ENCODE peak calls at places on chromosomes 11 and 22, in six cellular contexts. H is cardiac muscle cell, J is heart left ventricle, V is astrocyte of the cerebellum, K is astrocyte, Y is astrocyte of the spinal cord. P is an unnamed sample.

GRCh38 chr11:116787436-116787785 is 412 bp downstream of the ZPR1 start:
- DNase-seq in H (no peak), J (no peak), V (no peak), K (no peak), Y (no peak), P (no peak)

GRCh38 chr22:39348909-39349505 is 784 bp upstream of the SYNGR1 start:
- DNase-seq in H (no peak), J (peak), V (no peak), K (no peak), Y (no peak), P (no peak)

GRCh38 chr11:69207165-69207889 is 51.6 kb downstream of the SMIM38 start:
- DNase-seq in H (no peak), J (no peak), V (no peak), K (no peak), Y (no peak), P (no peak)

GRCh38 chr11:116179346-116179850 is 593.4 kb downstream of the BUD13 start:
- DNase-seq in H (no peak), J (no peak), V (no peak), K (no peak), Y (no peak), P (no peak)

GRCh38 chr22:18076060-18076497 is 1.7 kb upstream of the PEX26 start:
- DNase-seq in H (peak), J (peak), V (peak), K (peak), Y (peak), P (no peak)

GRCh38 chr11:2085251-2086066 is 53.7 kb downstream of the IGF2 start:
- DNase-seq in H (no peak), J (no peak), V (no peak), K (no peak), Y (no peak), P (no peak)

GRCh38 chr11:62489204-62489603 is 57.4 kb downstream of the AHNAK start:
- DNase-seq in H (no peak), J (no peak), V (no peak), K (peak), Y (no peak), P (no peak)

GRCh38 chr22:19515654-19516377 is 8.4 kb downstream of the CLDN5 start:
- DNase-seq in H (no peak), J (no peak), V (no peak), K (no peak), Y (no peak), P (no peak)

GRCh38 chr11:82474876-82475275 is 258.8 kb downstream of the FAM181B start:
- DNase-seq in H (no peak), J (no peak), V (no peak), K (no peak), Y (no peak), P (no peak)

GRCh38 chr11:28559497-28559896 is 451.3 kb downstream of the METTL15 start:
- DNase-seq in H (peak), J (no peak), V (peak), K (peak), Y (peak), P (no peak)

GRCh38 chr11:22405377-22405776 is 67.2 kb downstream of the SLC17A6 start:
- DNase-seq in H (no peak), J (no peak), V (no peak), K (no peak), Y (no peak), P (no peak)

GRCh38 chr11:69587454-69588081 is 53.4 kb upstream of the CCND1 start:
- DNase-seq in H (peak), J (no peak), V (no peak), K (peak), Y (peak), P (no peak)

GRCh38 chr11:74783241-74783871 is 34.7 kb downstream of the RNF169 start:
- DNase-seq in H (peak), J (no peak), V (no peak), K (peak), Y (peak), P (no peak)

GRCh38 chr22:31446767-31447166 is 42.9 kb downstream of the EIF4ENIF1 start:
- DNase-seq in H (no peak), J (no peak), V (no peak), K (no peak), Y (no peak), P (no peak)

GRCh38 chr11:6402561-6402981 is 12.3 kb downstream of the SMPD1 start:
- DNase-seq in H (no peak), J (no peak), V (no peak), K (no peak), Y (no peak), P (no peak)

GRCh38 chr11:119788096-119788883 is 59.3 kb upstream of the NECTIN1 start:
- DNase-seq in H (no peak), J (no peak), V (no peak), K (no peak), Y (no peak), P (no peak)

GRCh38 chr22:29480512-29481264 is 670 bp downstream of the NEFH start:
- DNase-seq in H (peak), J (no peak), V (peak), K (peak), Y (peak), P (no peak)

GRCh38 chr11:14015711-14016110 is 53.2 kb downstream of the SPON1 start:
- DNase-seq in H (peak), J (no peak), V (peak), K (peak), Y (peak), P (peak)

GRCh38 chr11:75563978-75564552 is 2.0 kb downstream of the SERPINH1 start:
- DNase-seq in H (peak), J (peak), V (peak), K (peak), Y (peak), P (no peak)

GRCh38 chr22:43308451-43309235 is 34.5 kb downstream of the SCUBE1 start:
- DNase-seq in H (no peak), J (no peak), V (no peak), K (no peak), Y (no peak), P (no peak)

GRCh38 chr11:76629853-76630599 is 40.5 kb downstream of the LRRC32 start:
- DNase-seq in H (peak), J (peak), V (no peak), K (no peak), Y (no peak), P (no peak)

GRCh38 chr11:72621008-72621610 is 53.1 kb downstream of the PDE2A start:
- DNase-seq in H (no peak), J (no peak), V (no peak), K (no peak), Y (no peak), P (no peak)
- H3K4me3 ChIP-seq in H (no peak), J (no peak), V (no peak), K (no peak), Y (no peak), P (no peak)

DNA sequence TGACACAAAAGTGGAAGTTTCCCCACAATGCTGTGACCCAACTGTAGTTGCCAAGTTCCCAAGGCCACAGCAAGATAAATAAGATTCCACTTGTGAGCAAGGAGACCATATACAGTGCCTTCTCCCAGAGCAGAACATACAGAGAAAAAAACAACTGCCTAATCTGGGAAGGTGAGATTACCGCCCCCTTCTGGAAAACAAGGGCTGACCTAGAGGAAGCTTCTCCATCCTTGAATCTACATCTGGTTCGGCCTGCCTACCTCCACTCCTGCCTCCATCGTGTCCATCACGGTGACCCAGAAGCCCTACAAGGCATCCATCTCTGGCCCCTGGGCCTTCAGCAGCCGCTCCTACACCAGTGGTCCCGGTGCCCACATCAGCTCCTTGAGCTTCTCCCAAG is 6.1 kb upstream of the RNASEH2C start:
- DNase-seq in H (no peak), J (no peak), V (no peak), K (no peak), Y (no peak), P (no peak)
- TF ChIP-seq CTCF in H (peak), J (no peak), V (no peak), K (peak), Y (no peak), P (no peak)

GRCh38 chr11:85937838-85938237 is 82.7 kb downstream of the CCDC83 start:
- DNase-seq in H (no peak), J (no peak), V (no peak), K (no peak), Y (no peak), P (no peak)

GRCh38 chr11:85930879-85931366 is 75.7 kb downstream of the CCDC83 start:
- DNase-seq in H (no peak), J (no peak), V (no peak), K (no peak), Y (no peak), P (no peak)

GRCh38 chr11:85939099-85940015 is 84.2 kb downstream of the CCDC83 start:
- DNase-seq in H (no peak), J (no peak), V (no peak), K (no peak), Y (no peak), P (no peak)

GRCh38 chr11:85935751-85936150 is 80.6 kb downstream of the CCDC83 start:
- DNase-seq in H (no peak), J (no peak), V (no peak), K (no peak), Y (no peak), P (no peak)

DNA sequence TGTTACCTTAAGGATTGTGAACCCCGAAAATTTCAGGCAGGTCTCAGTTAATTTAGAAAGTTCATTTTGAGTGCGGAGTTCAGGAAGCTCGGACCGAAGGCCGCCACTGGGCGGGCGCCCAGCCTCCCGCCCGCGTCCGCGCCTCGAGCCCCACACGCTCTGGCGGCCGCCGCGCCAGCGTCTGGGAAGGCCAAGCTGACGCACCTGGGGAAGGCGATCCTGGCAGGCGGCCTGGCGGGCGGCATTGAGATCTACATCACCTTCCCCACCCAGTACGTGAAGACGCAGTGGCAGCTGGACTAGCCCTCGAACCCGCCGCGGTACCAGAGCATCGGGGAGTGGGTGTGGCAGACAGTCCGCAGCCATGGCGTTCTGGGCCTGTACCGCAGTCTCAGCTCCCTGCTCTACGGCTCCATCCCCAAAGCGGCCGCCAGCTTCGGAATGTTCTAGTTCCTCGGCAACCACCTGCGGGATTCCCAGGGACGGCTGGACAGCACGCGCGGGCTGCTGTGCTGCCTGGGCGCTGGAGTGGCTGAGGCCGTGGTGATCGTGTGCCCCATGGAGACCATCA is 79.5 kb downstream of the CCDC83 start:
- DNase-seq in H (peak), J (no peak), V (no peak), K (no peak), Y (no peak), P (no peak)
- H3K4me3 ChIP-seq in H (no peak), J (peak), V (no peak), K (no peak), Y (no peak), P (no peak)

DNA sequence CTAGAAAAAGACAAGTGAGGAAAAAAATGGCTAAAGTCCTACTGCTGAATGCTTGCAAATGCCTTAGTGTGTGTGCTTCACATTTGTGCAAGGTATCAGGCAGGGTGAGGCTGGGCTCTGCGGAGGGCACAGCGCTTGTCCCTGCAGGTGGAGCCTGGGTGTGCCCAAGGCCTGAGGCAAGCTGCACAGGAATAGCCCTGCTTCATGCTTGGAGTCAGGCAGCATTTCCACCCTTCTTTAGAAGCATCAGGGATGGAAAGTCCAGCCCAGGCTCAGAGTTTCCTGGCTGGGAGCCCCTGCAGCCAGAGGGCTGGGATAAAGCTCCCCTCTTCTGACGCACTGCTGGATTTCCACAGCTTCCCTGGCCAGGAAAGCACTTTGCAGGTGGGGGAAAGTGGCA is 63.5 kb downstream of the GALNT18 start:
- DNase-seq in H (no peak), J (peak), V (no peak), K (no peak), Y (no peak), P (no peak)
- TF ChIP-seq CTCF in H (no peak), J (no peak), V (no peak), K (no peak), Y (no peak), P (no peak)

GRCh38 chr11:67435727-67436458 is 1.6 kb downstream of the PTPRCAP start:
- DNase-seq in H (no peak), J (no peak), V (no peak), K (no peak), Y (no peak), P (no peak)

GRCh38 chr11:67434395-67434881 is 3.0 kb downstream of the PTPRCAP start:
- DNase-seq in H (no peak), J (no peak), V (no peak), K (no peak), Y (no peak), P (no peak)

GRCh38 chr11:67436459-67437081 is 912 bp downstream of the PTPRCAP start:
- DNase-seq in H (peak), J (no peak), V (no peak), K (no peak), Y (peak), P (no peak)

GRCh38 chr11:67433536-67434394 is 3.7 kb downstream of the PTPRCAP start:
- DNase-seq in H (no peak), J (no peak), V (no peak), K (no peak), Y (no peak), P (no peak)

DNA sequence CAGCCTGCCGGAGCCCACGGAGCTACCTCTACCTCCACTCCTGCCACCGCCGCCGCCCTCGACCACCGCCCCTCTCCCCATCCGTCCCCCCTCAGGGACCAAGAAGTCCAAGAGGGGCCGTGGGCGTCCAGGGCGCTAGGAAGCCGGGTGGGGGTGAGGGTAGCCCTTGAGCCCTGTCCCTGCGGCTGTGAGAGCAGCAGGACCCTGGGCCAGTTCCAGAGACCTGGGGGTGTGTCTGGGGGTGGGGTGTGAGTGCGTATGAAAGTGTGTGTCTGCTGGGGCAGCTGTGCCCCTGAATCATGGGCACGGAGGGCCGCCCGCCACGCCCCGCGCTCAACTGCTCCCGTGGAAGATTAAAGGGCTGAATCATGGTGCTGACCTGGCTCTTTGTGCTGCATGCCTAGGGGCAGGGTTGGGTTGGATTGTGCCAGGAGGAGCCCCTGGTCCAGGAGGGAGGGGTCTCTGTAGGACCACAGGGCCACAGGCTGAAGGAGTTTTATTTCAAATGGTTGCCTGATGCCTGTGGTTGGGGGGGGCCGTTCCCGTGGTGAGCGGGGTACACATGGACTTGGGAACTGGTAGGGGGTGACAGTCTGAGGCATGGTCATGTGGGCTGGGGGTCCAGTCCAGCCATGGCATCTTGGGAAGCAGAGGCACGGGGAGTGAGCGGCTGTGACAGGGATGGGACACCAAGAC is 2.3 kb downstream of the PTPRCAP start:
- DNase-seq in H (no peak), J (no peak), V (no peak), K (no peak), Y (no peak), P (no peak)
- H3K4me3 ChIP-seq in H (no peak), J (no peak), V (no peak), K (no peak), Y (no peak), P (no peak)

GRCh38 chr22:28442264-28442950 is 237.2 kb downstream of the TTC28 start:
- DNase-seq in H (peak), J (peak), V (peak), K (peak), Y (peak), P (no peak)
- TF ChIP-seq CTCF in H (peak), J (peak), V (peak), K (peak), Y (peak), P (peak)

DNA sequence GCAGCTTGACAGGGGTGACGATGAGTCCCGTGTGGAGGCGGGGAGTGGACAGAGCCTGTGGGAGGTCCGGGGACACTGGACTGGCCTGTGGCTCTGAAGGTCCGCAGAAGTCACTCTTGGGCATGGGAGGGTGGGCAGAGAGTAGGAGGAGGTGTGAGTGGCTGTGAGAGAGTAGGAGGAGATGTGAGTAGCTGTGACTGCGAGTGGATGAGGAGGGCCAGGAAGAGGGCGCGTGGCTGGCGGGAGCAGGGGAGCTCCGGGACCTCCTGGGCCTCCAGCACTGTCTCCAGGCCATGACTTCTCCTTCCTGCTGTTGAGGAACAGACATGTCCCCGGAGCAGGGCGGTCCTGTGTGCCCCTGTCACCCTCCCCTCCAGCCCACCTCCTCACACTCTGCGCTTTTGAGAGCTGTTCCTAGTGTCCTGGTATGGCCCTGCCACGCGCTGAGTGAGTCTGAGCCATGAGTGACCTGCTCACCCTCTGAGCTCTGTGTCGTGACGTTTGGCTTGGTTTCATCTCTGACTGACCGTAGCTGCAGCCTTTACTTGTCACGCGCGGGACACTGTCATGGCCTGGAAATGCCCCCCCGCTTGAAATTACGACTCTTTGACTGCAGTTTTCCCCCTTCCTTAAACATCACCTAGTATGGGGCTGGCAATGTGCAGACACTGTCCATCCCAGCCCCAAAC is 391.5 kb downstream of the TBC1D22A start:
- DNase-seq in H (no peak), J (no peak), V (no peak), K (no peak), Y (no peak), P (no peak)
- H3K4me3 ChIP-seq in H (no peak), J (peak), V (peak), K (peak), Y (no peak), P (no peak)

GRCh38 chr22:50059185-50059880 is 1.2 kb upstream of the TTLL8 start:
- DNase-seq in H (peak), J (no peak), V (no peak), K (no peak), Y (no peak), P (no peak)
- TF ChIP-seq CTCF in H (peak), J (no peak), V (no peak), K (no peak), Y (no peak), P (peak)